ENCODE peak calls at places on chromosome 1, in ten cellular contexts. N is GM12865; G is nucleus accumbens; Q is tibial artery; P is stimulated activated CD8-positive, alpha-beta memory T cell treated with anti-CD3 and anti-CD28 coated beads, Interleukin-2, amount 100 ng/mL, for 1 hour; O is fibroblast of the conjunctiva; S is fibroblast of pulmonary artery; R is HT-29; E is right lobe of liver; D is T47D. F is an unnamed sample.

GRCh38 chr1:30028939-30029338 is 694.4 kb downstream of the MATN1 start:
- DNase-seq in N (no peak), G (no peak), Q (no peak), P (no peak), O (no peak), S (no peak), R (no peak), E (no peak), D (no peak), F (no peak)

GRCh38 chr1:23399229-23399628 is 25.3 kb downstream of the TCEA3 start:
- DNase-seq in N (no peak), G (no peak), Q (no peak), P (no peak), O (no peak), S (no peak), R (no peak), E (no peak), D (no peak), F (no peak)

GRCh38 chr1:18020021-18020817 is 87.4 kb upstream of the IGSF21 start:
- DNase-seq in N (no peak), G (no peak), Q (no peak), P (no peak), O (no peak), S (no peak), R (no peak), E (no peak), D (no peak), F (no peak)

GRCh38 chr1:239816090-239816812 is 275.4 kb upstream of the FMN2 start:
- DNase-seq in N (no peak), G (no peak), Q (peak), P (no peak), O (peak), S (peak), R (peak), E (no peak), D (peak), F (no peak)

GRCh38 chr1:16300436-16300835 is 51.8 kb downstream of the FBXO42 start:
- DNase-seq in N (no peak), G (no peak), Q (no peak), P (no peak), O (no peak), S (no peak), R (no peak), E (no peak), D (no peak), F (peak)

GRCh38 chr1:51331206-51332100 is 1.1 kb upstream of the TTC39A start:
- DNase-seq in N (peak), G (no peak), Q (no peak), P (no peak), O (no peak), S (peak), R (peak), E (no peak), D (peak), F (no peak)

GRCh38 chr1:218435528-218435927 is 90.4 kb downstream of the TGFB2 start:
- DNase-seq in N (no peak), G (no peak), Q (no peak), P (no peak), O (no peak), S (no peak), R (no peak), E (no peak), D (no peak), F (no peak)

GRCh38 chr1:156926175-156926574 is 5.7 kb downstream of the LRRC71 start:
- DNase-seq in N (peak), G (no peak), Q (peak), P (no peak), O (no peak), S (peak), R (peak), E (no peak), D (peak), F (peak)

GRCh38 chr1:217275617-217276398 is 355.1 kb downstream of the GPATCH2 start:
- DNase-seq in N (peak), G (no peak), Q (no peak), P (no peak), O (peak), S (peak), R (no peak), E (no peak), D (peak), F (no peak)

GRCh38 chr1:50251592-50252165 is 143.0 kb downstream of the ELAVL4 start:
- DNase-seq in N (peak), G (no peak), Q (no peak), P (no peak), O (no peak), S (no peak), R (no peak), E (no peak), D (no peak), F (no peak)

GRCh38 chr1:214219916-214220315 is 61.0 kb upstream of the SMYD2 start:
- DNase-seq in N (no peak), G (no peak), Q (no peak), P (no peak), O (no peak), S (no peak), R (no peak), E (no peak), D (peak), F (no peak)

GRCh38 chr1:241744591-241744990 is 92.5 kb downstream of the WDR64 start:
- DNase-seq in N (no peak), G (no peak), Q (no peak), P (no peak), O (no peak), S (no peak), R (no peak), E (no peak), D (no peak), F (no peak)

GRCh38 chr1:6026095-6026809 is 19.4 kb upstream of the KCNAB2 start:
- DNase-seq in N (peak), G (no peak), Q (peak), P (peak), O (no peak), S (no peak), R (peak), E (peak), D (peak), F (peak)

F was measured in LNCaP clone FGC.